ENCODE peak calls at places on chromosomes 12 and 14, in four cellular contexts. X is kidney glomerular epithelial cell, E is T-helper 17 cell, U is AG04450. T is an unnamed sample.

GRCh38 chr14:92491782-92492181 is 21.8 kb upstream of the RIN3 start:
- DNase-seq in X (no peak), E (no peak), U (no peak), T (no peak)

GRCh38 chr12:3252416-3252815 is 175.2 kb downstream of the TSPAN9 start:
- DNase-seq in X (no peak), E (no peak), U (peak), T (no peak)

GRCh38 chr14:66920196-66920595 is 269.0 kb upstream of the GARIN2 start:
- DNase-seq in X (no peak), E (no peak), U (no peak), T (no peak)

GRCh38 chr14:57820581-57820980 is 45.3 kb downstream of the SLC35F4 start:
- DNase-seq in X (no peak), E (no peak), U (no peak), T (no peak)

GRCh38 chr12:82912406-82912805 is 225.7 kb downstream of the TMTC2 start:
- DNase-seq in X (no peak), E (no peak), U (no peak), T (no peak)

GRCh38 chr14:81427348-81428058 is 27.4 kb upstream of the STON2 start:
- DNase-seq in X (no peak), E (no peak), U (no peak), T (no peak)

GRCh38 chr12:109714141-109714912 is 702 bp downstream of the FAM222A start:
- DNase-seq in X (peak), E (peak), U (no peak), T (peak)

GRCh38 chr12:119614705-119615104 is 21.1 kb downstream of the TMEM233 start:
- DNase-seq in X (no peak), E (no peak), U (no peak), T (no peak)

GRCh38 chr12:6620885-6621274 is 13.7 kb upstream of the CHD4 start:
- DNase-seq in X (no peak), E (no peak), U (no peak), T (no peak)

GRCh38 chr12:105109465-105110212 is 2.1 kb downstream of the WASHC4 start:
- DNase-seq in X (no peak), E (no peak), U (no peak), T (no peak)

GRCh38 chr14:75566321-75566720 is 12.1 kb upstream of the FLVCR2 start:
- DNase-seq in X (no peak), E (no peak), U (no peak), T (no peak)

GRCh38 chr12:3263282-3263681 is 186.1 kb downstream of the TSPAN9 start:
- DNase-seq in X (no peak), E (no peak), U (no peak), T (no peak)

GRCh38 chr14:34179723-34180122 is 228.8 kb upstream of the EGLN3 start:
- DNase-seq in X (no peak), E (no peak), U (no peak), T (no peak)

GRCh38 chr12:56593909-56594621 is 36.1 kb downstream of the BAZ2A start:
- DNase-seq in X (peak), E (peak), U (peak), T (peak)

GRCh38 chr14:32620303-32620702 is 291.2 kb downstream of the AKAP6 start:
- DNase-seq in X (no peak), E (no peak), U (no peak), T (no peak)

T was measured in GM10248.